ENCODE peak calls at places on chromosomes 11 and 22, in ten cellular contexts. X is body of pancreas, Y is lower leg skin, V is heart left ventricle, Z is H1, P is HCT116, J is suprapubic skin, D is testis, F is tibial nerve, C is ovary. W is an unnamed sample.

GRCh38 chr22:44399906-44400762 is 87.4 kb upstream of the SHISAL1 start:
- DNase-seq in P (no peak), F (no peak), D (peak), Y (peak), J (no peak), V (peak), Z (peak), X (no peak), C (peak), W (peak)

GRCh38 chr11:35580397-35580781 is 37.9 kb upstream of the FJX1 start:
- DNase-seq in C (no peak), D (no peak), F (no peak), J (no peak), X (no peak), V (no peak), Y (no peak), Z (no peak), P (no peak), W (no peak)

GRCh38 chr11:77874206-77874605 is 53.3 kb downstream of the AAMDC start:
- DNase-seq in Z (no peak), V (no peak), F (no peak), J (no peak), D (no peak), P (no peak), C (no peak), X (no peak), Y (no peak), W (no peak)

GRCh38 chr11:1111545-1112212 is 37.0 kb downstream of the MUC2 start:
- DNase-seq in V (no peak), Z (no peak), C (no peak), F (no peak), J (peak), D (no peak), X (no peak), Y (no peak), P (no peak), W (peak)

GRCh38 chr22:19996694-19997384 is 19.8 kb downstream of the ARVCF start:
- DNase-seq in C (no peak), P (no peak), V (peak), D (no peak), J (no peak), Z (no peak), Y (no peak), F (no peak), X (no peak), W (no peak)

GRCh38 chr11:125625594-125626380 is 824 bp downstream of the CHEK1 start:
- DNase-seq in J (peak), Y (peak), X (peak), F (peak), Z (peak), P (peak), D (peak), V (peak), C (peak), W (peak)

GRCh38 chr11:133598879-133599278 is 66.6 kb upstream of the OPCML start:
- DNase-seq in F (no peak), X (no peak), C (no peak), J (no peak), D (no peak), Y (no peak), P (no peak), Z (no peak), V (no peak), W (no peak)

GRCh38 chr11:123742334-123742733 is 874 bp upstream of the ZNF202 start:
- DNase-seq in F (no peak), C (no peak), P (no peak), J (no peak), V (no peak), Y (no peak), D (no peak), Z (peak), X (no peak), W (no peak)

GRCh38 chr22:40055143-40055926 is 60.6 kb downstream of the FAM83F start:
- DNase-seq in P (no peak), C (no peak), F (no peak), Z (no peak), D (no peak), Y (no peak), J (no peak), X (no peak), V (no peak), W (no peak)

GRCh38 chr11:111362887-111363411 is 16.1 kb downstream of the POU2AF1 start:
- DNase-seq in C (no peak), V (no peak), P (no peak), X (peak), Y (no peak), J (no peak), Z (no peak), F (no peak), D (no peak), W (no peak)

GRCh38 chr11:24819863-24820434 is 323.1 kb downstream of the LUZP2 start:
- DNase-seq in Y (no peak), V (no peak), J (no peak), X (no peak), Z (no peak), F (no peak), C (no peak), D (no peak), P (no peak), W (no peak)

GRCh38 chr11:111886844-111887243 is 7.5 kb downstream of the CFAP68 start:
- DNase-seq in V (no peak), F (no peak), D (no peak), J (no peak), Z (no peak), Y (no peak), C (no peak), P (no peak), X (no peak), W (no peak)

GRCh38 chr22:28440517-28441366 is 238.9 kb downstream of the TTC28 start:
- DNase-seq in V (no peak), D (no peak), Y (no peak), P (no peak), J (no peak), Z (no peak), F (no peak), C (no peak), X (peak), W (no peak)

GRCh38 chr11:128937480-128937879 is 5.2 kb downstream of the TP53AIP1 start:
- DNase-seq in Z (no peak), X (no peak), Y (peak), P (no peak), J (no peak), V (no peak), F (no peak), C (no peak), D (no peak), W (no peak)

GRCh38 chr11:73266644-73267015 is 5.5 kb upstream of the P2RY6 start:
- DNase-seq in Y (peak), P (no peak), F (no peak), J (peak), D (no peak), C (no peak), V (peak), X (no peak), Z (no peak), W (no peak)

GRCh38 chr22:36349726-36350125 is 38.0 kb downstream of the MYH9 start:
- DNase-seq in Z (no peak), V (no peak), J (no peak), D (no peak), C (no peak), X (no peak), Y (no peak), F (no peak), P (no peak), W (no peak)

GRCh38 chr11:111736621-111737055 is 29.6 kb downstream of the PPP2R1B start:
- DNase-seq in D (no peak), P (no peak), C (no peak), X (no peak), F (no peak), Z (no peak), Y (no peak), J (no peak), V (no peak), W (no peak)

GRCh38 chr22:47626428-47627390 is 864.3 kb downstream of the TBC1D22A start:
- DNase-seq in F (no peak), V (no peak), Z (no peak), D (no peak), X (no peak), P (peak), J (no peak), C (peak), Y (peak), W (no peak)

GRCh38 chr11:66289548-66290331 is 797 bp upstream of the YIF1A start:
- DNase-seq in J (no peak), Y (peak), D (peak), X (peak), C (no peak), V (peak), P (no peak), Z (peak), F (peak), W (peak)

GRCh38 chr22:32313532-32313931 is 44.1 kb upstream of the RFPL3 start:
- DNase-seq in Z (peak), V (no peak), P (no peak), J (no peak), D (peak), X (no peak), Y (peak), C (no peak), F (no peak), W (peak)

GRCh38 chr22:29629382-29630179 is 26.1 kb downstream of the NF2 start:
- DNase-seq in P (no peak), V (no peak), X (no peak), F (no peak), D (no peak), C (no peak), Y (no peak), Z (no peak), J (no peak), W (no peak)

GRCh38 chr11:27468643-27469332 is 3.8 kb downstream of the LGR4 start:
- DNase-seq in C (no peak), D (no peak), Y (no peak), P (no peak), J (no peak), Z (no peak), X (peak), F (no peak), V (no peak), W (no peak)

GRCh38 chr11:69573751-69574382 is 67.1 kb upstream of the CCND1 start:
- DNase-seq in D (no peak), Y (peak), X (no peak), J (no peak), C (no peak), Z (no peak), F (no peak), P (no peak), V (no peak), W (no peak)

GRCh38 chr11:43723617-43724016 is 43.1 kb downstream of the HSD17B12 start:
- DNase-seq in Z (no peak), V (no peak), F (no peak), X (no peak), P (no peak), J (no peak), C (no peak), D (no peak), Y (no peak), W (no peak)

GRCh38 chr11:61972796-61973602 is 5.6 kb upstream of the FTH1 start:
- DNase-seq in X (peak), J (no peak), P (no peak), Z (no peak), C (peak), Y (peak), F (no peak), V (no peak), D (no peak), W (no peak)

GRCh38 chr11:65555693-65556231 is 2.4 kb downstream of the LTBP3 start:
- DNase-seq in Y (peak), J (no peak), Z (no peak), C (no peak), X (peak), D (no peak), V (peak), P (peak), F (no peak), W (no peak)

GRCh38 chr11:17852246-17852645 is 117.7 kb downstream of the KCNC1 start:
- DNase-seq in V (no peak), Z (no peak), X (no peak), J (no peak), D (no peak), F (no peak), C (no peak), P (no peak), Y (no peak), W (no peak)

GRCh38 chr11:10263929-10264328 is 30.1 kb downstream of the SBF2 start:
- DNase-seq in V (no peak), Z (no peak), J (no peak), D (no peak), P (no peak), X (no peak), F (no peak), C (no peak), Y (no peak), W (no peak)

GRCh38 chr11:18452927-18453326 is 2.7 kb upstream of the LDHAL6A start:
- DNase-seq in Y (no peak), D (no peak), V (no peak), F (no peak), C (no peak), X (no peak), J (no peak), Z (no peak), P (no peak), W (no peak)

GRCh38 chr11:95565692-95566091 is 223.9 kb downstream of the FAM76B start:
- DNase-seq in D (no peak), Y (no peak), X (no peak), P (no peak), J (no peak), C (no peak), F (no peak), Z (no peak), V (no peak), W (no peak)

GRCh38 chr11:64058494-64058893 is 22.8 kb downstream of the FLRT1 start:
- DNase-seq in Y (no peak), X (no peak), F (no peak), Z (no peak), J (no peak), C (no peak), P (no peak), D (peak), V (peak), W (no peak)

GRCh38 chr11:72643547-72643946 is 30.7 kb downstream of the PDE2A start:
- DNase-seq in Y (no peak), P (peak), D (no peak), F (no peak), V (no peak), C (no peak), Z (no peak), J (no peak), X (peak), W (peak)

GRCh38 chr11:19200410-19201201 is 1.2 kb downstream of the CSRP3 start:
- DNase-seq in C (no peak), J (no peak), V (peak), P (no peak), X (peak), D (no peak), Z (no peak), F (no peak), Y (no peak), W (no peak)

GRCh38 chr11:33039274-33040126 is at the start of gene TCP11L1:
- DNase-seq in P (peak), F (peak), D (peak), C (peak), Y (peak), J (peak), X (peak), Z (peak), V (peak), W (peak)
- TF ChIP-seq POLR2A in P (peak), F (peak), D (no peak), C (peak), Y (no peak), J (no peak), X (peak), Z (peak), V (peak), W (peak)

GRCh38 chr11:68122936-68123539 is 1.9 kb upstream of the CHKA start:
- DNase-seq in X (peak), C (no peak), Y (no peak), J (peak), Z (no peak), P (peak), V (peak), D (no peak), F (no peak), W (peak)
- TF ChIP-seq POLR2A in X (peak), C (no peak), Y (no peak), J (no peak), Z (no peak), P (no peak), V (no peak), D (no peak), F (no peak), W (no peak)

GRCh38 chr22:17965538-17966402 is 58.6 kb downstream of the MICAL3 start:
- DNase-seq in F (no peak), X (no peak), Z (no peak), Y (no peak), P (no peak), D (no peak), C (no peak), V (no peak), J (no peak), W (no peak)

GRCh38 chr22:17964153-17964552 is 60.2 kb downstream of the MICAL3 start:
- DNase-seq in C (no peak), X (no peak), Z (no peak), D (no peak), Y (no peak), F (no peak), V (no peak), J (no peak), P (no peak), W (no peak)

GRCh38 chr22:17966403-17966717 is 58.0 kb downstream of the MICAL3 start:
- DNase-seq in J (no peak), C (no peak), F (no peak), D (no peak), V (no peak), Y (no peak), X (no peak), P (no peak), Z (no peak), W (no peak)

GRCh38 chr22:17963015-17963414 is 61.3 kb downstream of the MICAL3 start:
- DNase-seq in F (no peak), Y (no peak), C (no peak), D (no peak), X (no peak), P (no peak), Z (no peak), V (no peak), J (no peak), W (no peak)

DNA sequence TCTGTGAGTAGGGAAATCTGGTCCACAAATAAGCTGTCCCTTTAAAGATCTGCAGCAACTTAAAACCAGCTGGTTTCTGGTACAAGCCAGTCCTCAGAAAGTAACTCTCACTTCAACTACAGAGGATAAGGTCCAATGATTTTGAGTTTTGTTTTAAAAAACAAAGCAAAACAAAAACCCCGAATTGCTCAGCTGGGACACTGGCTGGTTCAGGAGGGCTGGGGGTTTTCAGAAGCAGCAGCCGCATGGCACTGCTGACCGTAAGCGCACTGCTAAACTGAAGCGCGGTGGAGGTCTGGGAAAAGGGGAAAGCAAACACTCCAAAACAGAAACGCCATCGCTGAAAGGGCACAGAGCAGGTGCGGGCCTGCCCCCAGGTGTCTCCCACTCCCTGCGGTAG is 59.7 kb downstream of the MICAL3 start:
- DNase-seq in J (no peak), F (no peak), Y (no peak), X (no peak), D (no peak), Z (no peak), V (no peak), P (no peak), C (no peak), W (no peak)
- TF ChIP-seq POLR2A in J (no peak), F (no peak), Y (no peak), X (no peak), D (no peak), Z (no peak), V (no peak), P (no peak), C (no peak), W (no peak)

GRCh38 chr11:47259178-47259977 is 1.6 kb downstream of the NR1H3 start:
- DNase-seq in X (no peak), P (no peak), V (peak), J (no peak), C (no peak), D (peak), Y (no peak), Z (peak), F (no peak), W (no peak)
- TF ChIP-seq POLR2A in X (no peak), P (no peak), V (no peak), J (no peak), C (no peak), D (no peak), Y (no peak), Z (no peak), F (no peak), W (no peak)

GRCh38 chr11:45053736-45054446 is 92.5 kb upstream of the PRDM11 start:
- DNase-seq in V (no peak), X (no peak), F (no peak), Y (peak), D (no peak), J (no peak), Z (no peak), C (no peak), P (no peak), W (no peak)

GRCh38 chr11:45058344-45058743 is 88.1 kb upstream of the PRDM11 start:
- DNase-seq in X (no peak), D (peak), Y (no peak), F (peak), J (no peak), V (no peak), Z (no peak), C (no peak), P (no peak), W (no peak)

GRCh38 chr11:45054956-45055355 is 91.5 kb upstream of the PRDM11 start:
- DNase-seq in Y (peak), D (no peak), C (no peak), F (no peak), Z (no peak), J (no peak), X (no peak), V (no peak), P (no peak), W (no peak)

GRCh38 chr11:45052361-45052760 is 94.1 kb upstream of the PRDM11 start:
- DNase-seq in C (no peak), D (no peak), Y (peak), F (no peak), X (no peak), J (no peak), Z (no peak), V (no peak), P (no peak), W (no peak)

GRCh38 chr11:45056529-45056928 is 89.9 kb upstream of the PRDM11 start:
- DNase-seq in J (no peak), Z (peak), V (no peak), D (no peak), X (no peak), C (no peak), F (no peak), P (no peak), Y (peak), W (no peak)
- TF ChIP-seq POLR2A in J (no peak), Z (no peak), V (no peak), D (no peak), X (no peak), C (no peak), F (no peak), P (no peak), Y (no peak), W (no peak)

DNA sequence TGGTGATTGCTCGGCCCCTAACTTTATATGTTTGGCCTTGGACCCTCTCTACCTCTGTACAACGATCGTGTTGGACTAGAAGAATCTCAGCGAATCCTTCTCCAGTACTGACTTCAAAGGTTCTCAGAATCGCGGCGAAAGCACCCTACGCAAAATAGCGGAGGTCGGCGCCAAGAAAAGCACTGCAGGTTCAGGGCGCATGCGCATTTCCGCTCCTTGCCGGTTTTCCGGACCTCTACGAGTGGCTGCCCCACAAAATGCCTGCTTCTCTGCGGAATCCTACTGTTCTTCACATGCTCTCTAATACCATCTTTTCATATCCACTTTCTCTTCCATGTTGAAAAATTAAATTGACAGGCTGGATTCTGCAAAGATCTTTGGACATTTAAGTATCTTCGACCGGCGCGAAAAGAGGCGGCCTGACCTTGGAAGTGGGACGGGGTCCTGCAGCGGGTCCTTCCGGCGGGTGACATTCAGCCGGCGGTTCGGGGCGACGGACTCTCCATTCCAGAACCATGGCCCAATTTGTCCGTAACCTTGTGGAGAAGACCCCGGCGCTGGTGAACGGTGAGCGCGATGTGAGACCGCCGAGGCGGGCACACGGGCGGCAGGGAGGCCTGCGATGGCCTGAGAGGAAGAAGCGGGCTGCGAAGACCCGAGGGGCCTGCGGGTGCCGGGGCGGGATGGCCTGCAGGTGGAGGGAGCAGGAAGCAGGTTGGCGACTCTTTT is at the start of gene ATP5MG:
- DNase-seq in F (peak), Z (peak), P (peak), J (peak), X (peak), Y (peak), D (peak), C (peak), V (peak), W (peak)
- TF ChIP-seq POLR2A in F (no peak), Z (peak), P (peak), J (no peak), X (peak), Y (no peak), D (no peak), C (peak), V (peak), W (no peak)

W was measured in Peyer's patch.